ENCODE peak calls at places on chromosome 1, in six cellular contexts. One of them, this sample, is unnamed.

GRCh38 chr1:222373216-222373615 is 174.7 kb downstream of the HHIPL2 start:
- DNase-seq in transverse colon: no peak
- DNase-seq in tibial nerve: no peak
- DNase-seq in HepG2: no peak
- DNase-seq in left ventricle myocardium inferior: no peak
- DNase-seq in Panc1: no peak
- DNase-seq in this sample: no peak

GRCh38 chr1:65896721-65897120 is 104.0 kb downstream of the PDE4B start:
- DNase-seq in Panc1: no peak
- DNase-seq in tibial nerve: no peak
- DNase-seq in left ventricle myocardium inferior: no peak
- DNase-seq in transverse colon: no peak
- DNase-seq in HepG2: no peak
- DNase-seq in this sample: peak; percentile 14

GRCh38 chr1:1835546-1835945 is 55.3 kb downstream of the GNB1 start:
- DNase-seq in transverse colon: no peak
- DNase-seq in tibial nerve: no peak
- DNase-seq in HepG2: no peak
- DNase-seq in left ventricle myocardium inferior: no peak
- DNase-seq in Panc1: no peak
- DNase-seq in this sample: no peak

GRCh38 chr1:29120955-29121485 is 2.7 kb downstream of the TMEM200B start:
- DNase-seq in transverse colon: peak; percentile 61
- DNase-seq in tibial nerve: no peak
- DNase-seq in HepG2: no peak
- DNase-seq in left ventricle myocardium inferior: peak; percentile 20
- DNase-seq in Panc1: no peak
- DNase-seq in this sample: peak; percentile 73

GRCh38 chr1:62539028-62539447 is 58.3 kb upstream of the ANGPTL3 start:
- DNase-seq in Panc1: no peak
- DNase-seq in tibial nerve: no peak
- DNase-seq in left ventricle myocardium inferior: no peak
- DNase-seq in transverse colon: no peak
- DNase-seq in HepG2: no peak
- DNase-seq in this sample: no peak

GRCh38 chr1:193190096-193190744 is 3.8 kb upstream of the B3GALT2 start:
- DNase-seq in tibial nerve: no peak
- DNase-seq in left ventricle myocardium inferior: no peak
- DNase-seq in HepG2: no peak
- DNase-seq in Panc1: no peak
- DNase-seq in transverse colon: no peak
- DNase-seq in this sample: no peak

GRCh38 chr1:56418047-56418680 is 161.2 kb downstream of the PLPP3 start:
- DNase-seq in tibial nerve: no peak
- DNase-seq in HepG2: no peak
- DNase-seq in Panc1: no peak
- DNase-seq in left ventricle myocardium inferior: no peak
- DNase-seq in transverse colon: no peak
- DNase-seq in this sample: no peak

GRCh38 chr1:46491500-46492268 is 2.0 kb downstream of the DMBX1 start:
- DNase-seq in HepG2: no peak
- DNase-seq in left ventricle myocardium inferior: no peak
- DNase-seq in Panc1: no peak
- DNase-seq in transverse colon: no peak
- DNase-seq in tibial nerve: no peak
- DNase-seq in this sample: no peak

GRCh38 chr1:47819503-47819888 is 177.7 kb downstream of the TRABD2B start:
- DNase-seq in HepG2: peak; percentile 66
- DNase-seq in left ventricle myocardium inferior: no peak
- DNase-seq in transverse colon: no peak
- DNase-seq in tibial nerve: no peak
- DNase-seq in Panc1: no peak
- DNase-seq in this sample: no peak

GRCh38 chr1:240597153-240597745 is 14.7 kb downstream of the GREM2 start:
- DNase-seq in tibial nerve: no peak
- DNase-seq in transverse colon: no peak
- DNase-seq in HepG2: no peak
- DNase-seq in Panc1: no peak
- DNase-seq in left ventricle myocardium inferior: no peak
- DNase-seq in this sample: no peak

GRCh38 chr1:157155658-157156057 is 17.5 kb upstream of the ETV3 start:
- DNase-seq in left ventricle myocardium inferior: no peak
- DNase-seq in Panc1: no peak
- DNase-seq in transverse colon: no peak
- DNase-seq in HepG2: peak; percentile 31
- DNase-seq in tibial nerve: no peak
- DNase-seq in this sample: no peak

GRCh38 chr1:100422065-100422464 is 69.8 kb downstream of the CDC14A start:
- DNase-seq in left ventricle myocardium inferior: no peak
- DNase-seq in Panc1: no peak
- DNase-seq in transverse colon: no peak
- DNase-seq in HepG2: no peak
- DNase-seq in tibial nerve: no peak
- DNase-seq in this sample: no peak

GRCh38 chr1:100415217-100415778 is 63.0 kb downstream of the CDC14A start:
- DNase-seq in left ventricle myocardium inferior: no peak
- DNase-seq in HepG2: no peak
- DNase-seq in transverse colon: no peak
- DNase-seq in Panc1: no peak
- DNase-seq in tibial nerve: no peak
- DNase-seq in this sample: no peak

GRCh38 chr1:100414693-100415092 is 62.4 kb downstream of the CDC14A start:
- DNase-seq in Panc1: no peak
- DNase-seq in transverse colon: no peak
- DNase-seq in HepG2: no peak
- DNase-seq in left ventricle myocardium inferior: no peak
- DNase-seq in tibial nerve: no peak
- DNase-seq in this sample: no peak

GRCh38 chr1:100423832-100424337 is 71.6 kb downstream of the CDC14A start:
- DNase-seq in tibial nerve: no peak
- DNase-seq in HepG2: no peak
- DNase-seq in transverse colon: no peak
- DNase-seq in Panc1: no peak
- DNase-seq in left ventricle myocardium inferior: no peak
- DNase-seq in this sample: no peak

DNA sequence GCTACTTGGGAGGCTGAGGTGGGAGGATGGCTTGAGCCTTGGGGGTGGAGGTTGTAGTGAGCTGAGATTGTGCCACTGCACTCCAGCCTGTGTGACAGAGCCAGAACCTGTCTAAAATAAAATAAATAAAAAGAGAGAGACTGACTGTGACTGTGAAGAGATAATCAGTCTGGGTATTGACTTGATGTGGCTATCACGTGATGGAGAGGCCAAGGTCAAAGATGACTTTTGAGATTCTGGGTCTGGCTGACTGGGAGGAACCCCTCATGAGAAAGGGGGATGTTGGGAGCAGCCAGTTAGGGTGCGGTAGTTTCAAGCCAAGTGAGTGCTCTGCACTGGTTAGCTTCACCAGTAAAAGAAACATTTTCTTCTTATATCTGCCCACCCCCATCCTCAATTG is 66.8 kb downstream of the CDC14A start:
- DNase-seq in tibial nerve: no peak
- DNase-seq in Panc1: no peak
- DNase-seq in left ventricle myocardium inferior: no peak
- DNase-seq in HepG2: no peak
- DNase-seq in transverse colon: no peak
- DNase-seq in this sample: no peak
- H3K4me3 ChIP-seq in tibial nerve: no peak overlapping the region
- H3K4me3 ChIP-seq in Panc1: no peak overlapping the region
- H3K4me3 ChIP-seq in left ventricle myocardium inferior: no peak overlapping the region
- H3K4me3 ChIP-seq in HepG2: no peak overlapping the region
- H3K4me3 ChIP-seq in transverse colon: no peak overlapping the region
- H3K4me3 ChIP-seq in this sample: no peak overlapping the region

GRCh38 chr1:204132718-204133117 is 19.1 kb downstream of the ETNK2 start:
- DNase-seq in HepG2: no peak
- DNase-seq in Panc1: no peak
- DNase-seq in left ventricle myocardium inferior: no peak
- DNase-seq in tibial nerve: no peak
- DNase-seq in transverse colon: no peak
- DNase-seq in this sample: no peak

GRCh38 chr1:204136814-204137213 is 15.0 kb downstream of the ETNK2 start:
- DNase-seq in Panc1: no peak
- DNase-seq in tibial nerve: no peak
- DNase-seq in left ventricle myocardium inferior: no peak
- DNase-seq in HepG2: no peak
- DNase-seq in transverse colon: no peak
- DNase-seq in this sample: no peak

GRCh38 chr1:204130989-204131892 is 20.6 kb downstream of the ETNK2 start:
- DNase-seq in tibial nerve: no peak
- DNase-seq in left ventricle myocardium inferior: no peak
- DNase-seq in HepG2: no peak
- DNase-seq in transverse colon: no peak
- DNase-seq in Panc1: no peak
- DNase-seq in this sample: peak; percentile 79

GRCh38 chr1:204131978-204132377 is 19.9 kb downstream of the ETNK2 start:
- DNase-seq in left ventricle myocardium inferior: no peak
- DNase-seq in HepG2: no peak
- DNase-seq in transverse colon: no peak
- DNase-seq in tibial nerve: no peak
- DNase-seq in Panc1: no peak
- DNase-seq in this sample: no peak

DNA sequence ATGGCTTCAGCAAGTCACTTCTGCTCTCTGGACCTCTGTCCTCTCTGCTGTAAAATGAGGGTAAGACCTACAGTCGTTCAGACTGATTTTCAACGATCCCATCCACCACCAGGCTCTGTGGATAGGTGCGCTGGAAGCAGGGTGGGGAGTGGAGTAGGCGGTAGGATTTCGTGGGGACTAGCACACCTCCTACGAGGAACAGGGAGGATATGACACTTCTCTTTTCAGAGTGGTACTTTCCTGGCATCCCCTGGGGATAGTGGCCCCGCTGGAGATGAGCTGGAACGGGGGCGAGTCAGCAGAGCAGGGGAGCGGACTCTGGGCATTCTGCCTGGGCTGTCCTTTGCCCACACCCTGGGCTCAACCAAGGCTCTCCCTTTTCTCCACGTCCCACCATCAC is 17.7 kb downstream of the ETNK2 start:
- DNase-seq in transverse colon: no peak
- DNase-seq in left ventricle myocardium inferior: no peak
- DNase-seq in HepG2: no peak
- DNase-seq in tibial nerve: no peak
- DNase-seq in Panc1: no peak
- DNase-seq in this sample: no peak
- TF ChIP-seq CTCF in transverse colon: no peak
- TF ChIP-seq CTCF in left ventricle myocardium inferior: no peak
- TF ChIP-seq CTCF in HepG2: no peak
- TF ChIP-seq CTCF in tibial nerve: no peak
- TF ChIP-seq CTCF in Panc1: no peak
- TF ChIP-seq CTCF in this sample: no peak

GRCh38 chr1:26693557-26694184 is 2.1 kb upstream of the ARID1A start:
- DNase-seq in transverse colon: no peak
- DNase-seq in HepG2: no peak
- DNase-seq in tibial nerve: no peak
- DNase-seq in Panc1: no peak
- DNase-seq in left ventricle myocardium inferior: no peak
- DNase-seq in this sample: no peak

GRCh38 chr1:26692793-26693490 is 2.9 kb upstream of the ARID1A start:
- DNase-seq in HepG2: peak; percentile 97
- DNase-seq in Panc1: peak; percentile 94
- DNase-seq in left ventricle myocardium inferior: peak; percentile 93
- DNase-seq in tibial nerve: peak; percentile 84
- DNase-seq in transverse colon: peak; percentile 97
- DNase-seq in this sample: peak; percentile 99

GRCh38 chr1:26694597-26695416 is 1.0 kb upstream of the ARID1A start:
- DNase-seq in Panc1: no peak
- DNase-seq in transverse colon: peak; percentile 20
- DNase-seq in left ventricle myocardium inferior: no peak
- DNase-seq in tibial nerve: no peak
- DNase-seq in HepG2: no peak
- DNase-seq in this sample: no peak

GRCh38 chr1:26695417-26696190 is at the start of gene ARID1A:
- DNase-seq in transverse colon: peak; percentile 97
- DNase-seq in Panc1: peak; percentile 71
- DNase-seq in tibial nerve: peak; percentile 91
- DNase-seq in left ventricle myocardium inferior: peak; percentile 96
- DNase-seq in HepG2: peak; percentile 88
- DNase-seq in this sample: peak; percentile 97

GRCh38 chr1:26694185-26694572 is 1.6 kb upstream of the ARID1A start:
- DNase-seq in left ventricle myocardium inferior: no peak
- DNase-seq in Panc1: no peak
- DNase-seq in tibial nerve: no peak
- DNase-seq in transverse colon: no peak
- DNase-seq in HepG2: no peak
- DNase-seq in this sample: no peak
- H3K4me3 ChIP-seq in left ventricle myocardium inferior: peak overlapping the region; percentile 90
- H3K4me3 ChIP-seq in Panc1: peak overlapping the region; percentile 68
- H3K4me3 ChIP-seq in tibial nerve: no peak overlapping the region
- H3K4me3 ChIP-seq in transverse colon: no peak overlapping the region
- H3K4me3 ChIP-seq in HepG2: peak overlapping the region; percentile 67
- H3K4me3 ChIP-seq in this sample: peak overlapping the region; percentile 76

GRCh38 chr1:235823684-235824083 is 43.0 kb downstream of the LYST start:
- DNase-seq in HepG2: peak; percentile 80
- DNase-seq in tibial nerve: no peak
- DNase-seq in transverse colon: no peak
- DNase-seq in left ventricle myocardium inferior: no peak
- DNase-seq in Panc1: no peak
- DNase-seq in this sample: no peak

GRCh38 chr1:235820059-235820458 is 46.6 kb downstream of the LYST start:
- DNase-seq in HepG2: peak; percentile 29
- DNase-seq in tibial nerve: no peak
- DNase-seq in left ventricle myocardium inferior: no peak
- DNase-seq in Panc1: no peak
- DNase-seq in transverse colon: no peak
- DNase-seq in this sample: no peak

GRCh38 chr1:235822685-235823084 is 44.0 kb downstream of the LYST start:
- DNase-seq in left ventricle myocardium inferior: no peak
- DNase-seq in tibial nerve: no peak
- DNase-seq in Panc1: no peak
- DNase-seq in transverse colon: no peak
- DNase-seq in HepG2: no peak
- DNase-seq in this sample: peak; percentile 78

GRCh38 chr1:235818632-235819136 is 48.0 kb downstream of the LYST start:
- DNase-seq in Panc1: no peak
- DNase-seq in left ventricle myocardium inferior: no peak
- DNase-seq in tibial nerve: no peak
- DNase-seq in transverse colon: no peak
- DNase-seq in HepG2: no peak
- DNase-seq in this sample: no peak

DNA sequence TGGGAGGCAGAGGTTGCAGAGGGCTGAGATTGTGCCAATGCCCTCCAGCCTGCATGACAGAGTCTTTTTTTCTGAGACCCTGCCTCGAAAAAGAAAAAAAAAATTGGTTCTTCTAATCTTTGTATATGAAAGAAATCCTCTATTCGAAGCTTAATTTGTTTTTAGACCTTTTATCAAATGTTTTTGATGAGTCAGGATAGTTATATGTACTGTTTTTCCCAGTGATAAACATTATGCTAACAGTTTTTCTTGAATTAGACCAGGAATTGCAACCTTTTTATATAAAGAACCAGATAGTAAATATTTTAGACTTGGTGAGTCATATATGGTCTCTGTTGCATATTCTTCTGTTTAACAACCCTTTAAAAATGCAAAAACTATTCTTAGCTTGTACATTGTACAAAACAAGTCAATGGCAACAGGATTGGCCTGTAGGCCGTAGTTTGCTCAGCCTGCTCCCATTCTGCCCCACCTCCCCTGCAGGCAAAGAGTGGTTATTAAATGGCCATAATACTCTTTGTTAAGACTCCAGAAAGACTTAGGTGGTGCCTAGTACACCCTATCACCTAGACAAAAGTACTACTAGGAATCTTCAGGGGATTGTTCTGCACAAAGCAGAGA is 45.2 kb downstream of the LYST start:
- DNase-seq in tibial nerve: no peak
- DNase-seq in transverse colon: no peak
- DNase-seq in Panc1: no peak
- DNase-seq in HepG2: no peak
- DNase-seq in left ventricle myocardium inferior: no peak
- DNase-seq in this sample: peak; percentile 69
- TF ChIP-seq CTCF in tibial nerve: no peak
- TF ChIP-seq CTCF in transverse colon: no peak
- TF ChIP-seq CTCF in Panc1: no peak
- TF ChIP-seq CTCF in HepG2: no peak
- TF ChIP-seq CTCF in left ventricle myocardium inferior: no peak
- TF ChIP-seq CTCF in this sample: no peak

This sample was measured in foreskin fibroblast.